ENCODE peak calls at places on chromosomes 4 and X, in five cellular contexts. Y is upper lobe of left lung, J is AG09309, Q is neural crest cell, K is mesothelial cell of epicardium. N is an unnamed sample.
A peak's percentile ranks its signal among the peaks of the same experiment; 100 is the strongest.

GRCh38 chrX:10722804-10723364 is 102.5 kb upstream of the MID1 start:
- DNase-seq in Y (no peak), J (peak; percentile 40), Q (peak; percentile 62), K (peak; percentile 62), N (peak; percentile 17)

GRCh38 chr4:184396001-184396400 is 78.3 kb downstream of the IRF2 start:
- DNase-seq in J (no peak), Y (no peak), Q (no peak), K (no peak), N (no peak)

GRCh38 chr4:83701041-83701440 is 165.1 kb downstream of the GPAT3 start:
- DNase-seq in K (no peak), J (no peak), Y (no peak), Q (no peak), N (no peak)

GRCh38 chrX:129695937-129696336 is 41.2 kb upstream of the APLN start:
- DNase-seq in J (no peak), Y (no peak), K (no peak), Q (no peak), N (no peak)

GRCh38 chrX:131405497-131405896 is 116.4 kb upstream of the IGSF1 start:
- DNase-seq in Q (no peak), K (no peak), Y (no peak), J (no peak), N (no peak)

GRCh38 chr4:146495277-146495676 is 26.5 kb downstream of the SLC10A7 start:
- DNase-seq in Y (no peak), Q (no peak), J (no peak), K (no peak), N (no peak)

GRCh38 chr4:82644731-82645126 is 82.9 kb upstream of the TMEM150C start:
- DNase-seq in Y (no peak), J (no peak), K (no peak), Q (no peak), N (no peak)

GRCh38 chr4:176001171-176002006 is 64.3 kb upstream of the WDR17 start:
- DNase-seq in Y (peak; percentile 38), J (no peak), Q (peak; percentile 72), K (peak; percentile 47), N (no peak)

GRCh38 chrX:32804034-32804433 is 407.3 kb downstream of the DMD start:
- DNase-seq in Q (no peak), Y (no peak), K (no peak), J (no peak), N (no peak)

GRCh38 chr4:98672583-98673281 is 14.3 kb upstream of the TSPAN5 start:
- DNase-seq in K (no peak), J (no peak), Y (no peak), Q (no peak), N (no peak)

GRCh38 chrX:22534643-22535042 is 261.9 kb downstream of the CBLL2 start:
- DNase-seq in Y (no peak), J (peak; percentile 38), K (no peak), Q (no peak), N (no peak)

GRCh38 chr4:59685626-59686025 is 1514.5 kb upstream of the ADGRL3 start:
- DNase-seq in Q (no peak), Y (no peak), K (no peak), J (no peak), N (no peak)

GRCh38 chr4:188178276-188178675 is 39.0 kb downstream of the TRIML1 start:
- DNase-seq in Y (no peak), J (no peak), Q (no peak), K (no peak), N (no peak)

GRCh38 chr4:11605597-11605996 is 176.9 kb upstream of the HS3ST1 start:
- DNase-seq in J (no peak), Y (no peak), Q (no peak), K (no peak), N (no peak)

GRCh38 chr4:146959692-146960091 is 14.0 kb upstream of the TTC29 start:
- DNase-seq in Y (no peak), Q (no peak), J (no peak), K (no peak), N (no peak)

GRCh38 chr4:143338313-143338712 is 1.6 kb downstream of the GAB1 start:
- DNase-seq in K (no peak), Y (no peak), Q (no peak), J (no peak), N (no peak)

GRCh38 chr4:36053931-36054330 is 190.4 kb downstream of the ARAP2 start:
- DNase-seq in J (no peak), K (no peak), Y (no peak), Q (no peak), N (no peak)

GRCh38 chrX:115898382-115899001 is 272.1 kb upstream of the AGTR2 start:
- DNase-seq in J (no peak), Y (no peak), Q (no peak), K (no peak), N (no peak)

GRCh38 chr4:7759221-7759620 is 180.4 kb downstream of the AFAP1 start:
- DNase-seq in Y (no peak), K (no peak), J (no peak), Q (no peak), N (no peak)

GRCh38 chr4:155526452-155527169 is 140.0 kb upstream of the GUCY1A1 start:
- DNase-seq in Q (no peak), K (no peak), Y (no peak), J (no peak), N (no peak)

GRCh38 chrX:78388663-78389062 is 61.3 kb upstream of the CYSLTR1 start:
- DNase-seq in K (no peak), J (no peak), Q (no peak), Y (no peak), N (no peak)

GRCh38 chr4:67584496-67584895 is 26.0 kb downstream of the STAP1 start:
- DNase-seq in Y (no peak), J (no peak), K (no peak), Q (no peak), N (no peak)

GRCh38 chr4:169275180-169275579 is 4.4 kb upstream of the SH3RF1 start:
- DNase-seq in K (no peak), Q (no peak), Y (no peak), J (no peak), N (no peak)

GRCh38 chr4:87391783-87392054 is 731 bp upstream of the HSD17B11 start:
- DNase-seq in J (no peak), Y (no peak), Q (no peak), K (no peak), N (no peak)

GRCh38 chrX:39953879-39954278 is 143.9 kb downstream of the BCOR start:
- DNase-seq in J (no peak), K (no peak), Y (peak; percentile 78), Q (no peak), N (no peak)

GRCh38 chr4:20764353-20764752 is 64.1 kb downstream of the PACRGL start:
- DNase-seq in K (no peak), Q (no peak), Y (no peak), J (peak; percentile 24), N (no peak)

GRCh38 chr4:138401330-138401729 is 159.2 kb upstream of the SLC7A11 start:
- DNase-seq in K (no peak), J (no peak), Y (no peak), Q (no peak), N (no peak)

GRCh38 chr4:143437937-143438336 is 75.6 kb upstream of the SMARCA5 start:
- DNase-seq in K (no peak), J (no peak), Y (no peak), Q (no peak), N (no peak)

GRCh38 chr4:18621186-18621585 is 599.6 kb upstream of the LCORL start:
- DNase-seq in Q (no peak), J (no peak), Y (no peak), K (no peak), N (no peak)

GRCh38 chrX:140467211-140467610 is 37.7 kb downstream of the SOX3 start:
- DNase-seq in Q (no peak), J (no peak), Y (no peak), K (no peak), N (no peak)

GRCh38 chrX:150229481-150229880 is 133.6 kb upstream of the MAMLD1 start:
- DNase-seq in J (no peak), K (no peak), Y (no peak), Q (no peak), N (no peak)

GRCh38 chr4:95638920-95639501 is 90.2 kb upstream of the UNC5C start:
- DNase-seq in Q (no peak), J (no peak), Y (no peak), K (no peak), N (no peak)

GRCh38 chr4:35652197-35652596 is 592.1 kb downstream of the ARAP2 start:
- DNase-seq in J (no peak), Q (no peak), K (no peak), Y (no peak), N (no peak)

GRCh38 chrX:13614154-13614553 is 38.8 kb upstream of the TCEANC start:
- DNase-seq in J (no peak), K (no peak), Y (no peak), Q (no peak), N (no peak)

GRCh38 chr4:121988950-121989349 is 37.1 kb upstream of the TRPC3 start:
- DNase-seq in Y (no peak), Q (no peak), J (no peak), K (no peak), N (no peak)

GRCh38 chr4:113575391-113575790 is 186.1 kb downstream of the CAMK2D start:
- DNase-seq in Q (no peak), Y (no peak), K (no peak), J (no peak), N (no peak)

GRCh38 chr4:20176881-20177280 is 74.8 kb upstream of the SLIT2 start:
- DNase-seq in Y (no peak), K (no peak), J (no peak), Q (no peak), N (no peak)

GRCh38 chrX:51955200-51955599 is 61.8 kb downstream of the MAGED1 start:
- DNase-seq in Q (no peak), J (no peak), Y (no peak), K (no peak), N (no peak)

GRCh38 chr4:2583092-2583491 is 46.6 kb downstream of the FAM193A start:
- DNase-seq in J (no peak), Y (no peak), Q (no peak), K (no peak), N (no peak)
- TF ChIP-seq CTCF in J (no peak), Y (no peak), Q (no peak), K (no peak), N (no peak)

GRCh38 chr4:101793397-101793796 is 2.9 kb downstream of the BANK1 start:
- DNase-seq in Y (no peak), K (no peak), Q (no peak), J (no peak), N (no peak)
- TF ChIP-seq CTCF in Y (no peak), K (no peak), Q (no peak), J (no peak), N (no peak)

GRCh38 chr4:53653484-53654053 is 62.3 kb upstream of the LNX1 start:
- DNase-seq in Y (no peak), K (no peak), Q (no peak), J (no peak), N (no peak)

GRCh38 chr4:53654300-53654758 is 63.0 kb upstream of the LNX1 start:
- DNase-seq in J (peak; percentile 46), Q (no peak), Y (no peak), K (no peak), N (no peak)

GRCh38 chr4:53659112-53659511 is 67.8 kb upstream of the LNX1 start:
- DNase-seq in K (no peak), J (no peak), Q (no peak), Y (no peak), N (no peak)

GRCh38 chr4:53658029-53658428 is 66.7 kb upstream of the LNX1 start:
- DNase-seq in Y (no peak), J (no peak), K (no peak), Q (no peak), N (no peak)

GRCh38 chr4:53656421-53656981 is 65.2 kb upstream of the LNX1 start:
- DNase-seq in J (peak; percentile 50), Y (no peak), K (no peak), Q (no peak), N (no peak)
- TF ChIP-seq CTCF in J (peak; percentile 85), Y (peak; percentile 17), K (no peak), Q (no peak), N (no peak)

GRCh38 chr4:159191989-159192388 is 89.1 kb downstream of the RAPGEF2 start:
- DNase-seq in Y (no peak), K (no peak), Q (no peak), J (peak; percentile 45), N (no peak)
- TF ChIP-seq CTCF in Y (no peak), K (no peak), Q (peak; percentile 57), J (peak; percentile 61), N (peak; percentile 10)